ENCODE peak calls at places on chromosomes 16 and 17, in five cellular contexts. C is stomach, Z is GM12891, P is heart left ventricle, N is adrenal gland. B is an unnamed sample.

GRCh38 chr16:23362460-23363317 is 60.6 kb downstream of the SCNN1B start:
- DNase-seq in C (peak), Z (no peak), P (no peak), N (peak), B (no peak)

GRCh38 chr17:66667491-66668030 is 167.4 kb upstream of the CACNG5 start:
- DNase-seq in C (no peak), Z (no peak), P (no peak), N (no peak), B (no peak)

GRCh38 chr17:68906638-68907037 is 48.6 kb downstream of the ABCA8 start:
- DNase-seq in C (no peak), Z (no peak), P (no peak), N (peak), B (no peak)

GRCh38 chr17:17055286-17056166 is 13.3 kb downstream of the MPRIP start:
- DNase-seq in C (peak), Z (no peak), P (peak), N (no peak), B (no peak)

GRCh38 chr17:55576237-55576998 is 65.2 kb upstream of the SMIM36 start:
- DNase-seq in C (no peak), Z (no peak), P (peak), N (no peak), B (peak)

GRCh38 chr17:70808596-70808995 is 639.3 kb downstream of the KCNJ2 start:
- DNase-seq in C (no peak), Z (no peak), P (no peak), N (no peak), B (peak)

GRCh38 chr16:58515871-58516767 is 802 bp downstream of the SETD6 start:
- DNase-seq in C (peak), Z (peak), P (peak), N (peak), B (no peak)

GRCh38 chr17:65733314-65733713 is 171.9 kb upstream of the AXIN2 start:
- DNase-seq in C (no peak), Z (no peak), P (no peak), N (no peak), B (no peak)

GRCh38 chr17:13671771-13672170 is 70.0 kb upstream of the HS3ST3A1 start:
- DNase-seq in C (no peak), Z (no peak), P (no peak), N (no peak), B (peak)

GRCh38 chr16:13517856-13518255 is 402.1 kb upstream of the ERCC4 start:
- DNase-seq in C (no peak), Z (no peak), P (no peak), N (no peak), B (no peak)

GRCh38 chr16:16121185-16121727 is 102.0 kb downstream of the ABCC6 start:
- DNase-seq in C (no peak), Z (no peak), P (no peak), N (no peak), B (no peak)

GRCh38 chr16:16120044-16120381 is 103.3 kb downstream of the ABCC6 start:
- DNase-seq in C (peak), Z (no peak), P (no peak), N (no peak), B (no peak)

GRCh38 chr16:16118337-16118736 is 105.0 kb downstream of the ABCC6 start:
- DNase-seq in C (no peak), Z (no peak), P (no peak), N (no peak), B (no peak)

GRCh38 chr16:16122264-16122663 is 101.0 kb downstream of the ABCC6 start:
- DNase-seq in C (no peak), Z (no peak), P (no peak), N (no peak), B (no peak)

DNA sequence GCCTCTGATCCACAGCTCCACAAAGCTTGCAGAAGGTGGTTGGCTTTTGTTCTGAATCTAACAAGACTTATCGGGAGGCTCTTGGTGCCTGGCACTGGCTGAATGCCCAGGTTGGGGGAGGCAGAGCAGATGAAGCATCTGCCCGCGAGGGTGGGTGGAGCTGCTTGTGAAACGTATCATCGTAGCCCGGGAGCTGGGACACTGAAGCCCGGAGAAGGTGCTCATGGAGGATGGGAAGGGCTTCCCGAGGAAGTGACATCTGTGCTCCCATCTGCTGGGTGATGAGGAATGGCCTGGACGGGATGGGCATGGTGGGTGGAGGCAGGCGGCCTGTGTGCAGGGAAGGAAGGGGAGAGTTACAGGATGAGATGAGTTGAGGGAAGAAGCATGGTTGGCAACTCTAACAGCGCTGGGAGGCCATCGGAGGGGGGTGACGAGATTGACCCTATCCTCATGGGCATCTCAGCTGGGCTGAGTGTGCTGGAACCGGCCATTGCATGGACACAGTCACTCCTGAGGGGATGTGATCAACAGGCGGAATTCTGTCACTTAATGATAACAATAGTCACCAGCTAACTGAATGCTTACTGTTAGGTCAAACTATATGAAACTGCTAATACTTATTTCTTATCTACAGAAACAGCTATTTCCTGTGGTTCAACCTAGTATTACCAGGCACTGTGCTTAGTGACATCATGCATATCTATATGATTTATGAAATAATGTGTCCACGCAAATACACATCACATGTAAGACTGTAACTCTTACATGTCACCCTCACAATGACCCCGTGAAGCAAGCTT is 102.7 kb downstream of the ABCC6 start:
- DNase-seq in C (peak), Z (no peak), P (peak), N (peak), B (no peak)
- TF ChIP-seq POLR2A in C (no peak), Z (no peak), P (no peak), N (no peak), B (no peak)

GRCh38 chr17:1724351-1724868 is at the start of gene WDR81:
- DNase-seq in C (peak), Z (peak), P (peak), N (peak), B (peak)
- TF ChIP-seq POLR2A in C (no peak), Z (no peak), P (peak), N (no peak), B (peak)

DNA sequence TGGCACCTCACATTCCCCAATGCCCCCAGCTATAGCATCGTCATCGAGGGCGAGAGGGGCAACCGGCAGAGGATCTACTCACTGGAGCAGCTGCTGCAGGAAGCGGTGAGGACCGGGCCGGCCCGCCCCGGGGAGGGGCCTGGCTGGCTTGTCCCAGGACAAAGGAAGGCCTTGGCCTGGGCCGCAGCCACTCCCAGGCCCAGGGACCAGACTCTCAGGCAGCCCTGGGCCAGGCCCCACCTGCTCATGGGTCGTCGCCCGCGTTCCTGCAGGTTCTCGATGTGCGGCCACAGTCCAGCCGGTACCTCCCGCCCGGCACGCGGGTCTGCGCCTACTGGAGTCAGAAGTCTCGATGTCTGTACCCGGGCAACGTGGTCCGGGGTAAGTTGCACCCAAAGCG is 53.4 kb downstream of the ACTG1 start:
- DNase-seq in C (peak), Z (no peak), P (no peak), N (peak), B (no peak)
- TF ChIP-seq POLR2A in C (no peak), Z (no peak), P (no peak), N (no peak), B (no peak)

GRCh38 chr16:68275611-68276191 is 11.4 kb downstream of the SLC7A6 start:
- DNase-seq in C (no peak), Z (no peak), P (no peak), N (no peak), B (no peak)

GRCh38 chr16:68274441-68274840 is 10.1 kb downstream of the SLC7A6 start:
- DNase-seq in C (no peak), Z (no peak), P (no peak), N (no peak), B (no peak)

GRCh38 chr16:68273459-68273858 is 9.1 kb downstream of the SLC7A6 start:
- DNase-seq in C (no peak), Z (no peak), P (no peak), N (no peak), B (no peak)

GRCh38 chr16:68273896-68274295 is 9.6 kb downstream of the SLC7A6 start:
- DNase-seq in C (no peak), Z (no peak), P (no peak), N (no peak), B (no peak)

DNA sequence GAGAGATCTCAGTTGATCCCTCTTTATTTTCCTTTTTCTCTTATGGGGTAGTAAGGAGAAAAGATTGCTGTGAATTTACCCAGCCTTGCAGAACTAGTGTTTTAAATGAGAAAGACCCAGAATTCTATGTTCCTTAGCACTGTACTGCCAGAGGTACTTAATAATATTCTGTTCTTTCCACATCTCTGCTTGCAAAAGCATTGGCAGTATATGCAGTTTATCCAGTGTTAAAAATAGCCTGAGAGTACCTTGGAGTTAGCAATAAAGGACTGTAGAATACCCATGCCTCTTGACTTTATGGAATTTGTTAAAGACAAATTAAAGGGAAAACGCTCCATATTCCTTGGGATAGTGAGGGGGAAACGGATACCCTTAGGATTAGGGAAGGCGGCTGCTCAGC is 11.9 kb downstream of the SLC7A6 start:
- DNase-seq in C (no peak), Z (no peak), P (no peak), N (no peak), B (no peak)
- TF ChIP-seq POLR2A in C (no peak), Z (no peak), P (no peak), N (no peak), B (no peak)

GRCh38 chr17:3802461-3803307 is 1.7 kb upstream of the ITGAE start:
- DNase-seq in C (no peak), Z (no peak), P (no peak), N (peak), B (peak)
- TF ChIP-seq POLR2A in C (no peak), Z (no peak), P (no peak), N (no peak), B (no peak)

B was measured in H54.